ENCODE peak calls at places on chromosomes 6 and 20, in four cellular contexts. X is lower lobe of right lung, H is uterus, L is fibroblast of pulmonary artery. T is an unnamed sample.

GRCh38 chr20:3557237-3557636 is 86.4 kb downstream of the ATRN start:
- DNase-seq in H (no peak), X (no peak), L (no peak), T (no peak)

GRCh38 chr20:57498425-57499400 is 26.2 kb downstream of the CTCFL start:
- DNase-seq in L (peak; percentile 22), X (no peak), H (no peak), T (peak; percentile 23)

GRCh38 chr6:101195581-101195980 is 197.9 kb upstream of the GRIK2 start:
- DNase-seq in X (no peak), H (no peak), L (peak; percentile 68), T (peak; percentile 71)

GRCh38 chr6:87277123-87277522 is 45.3 kb upstream of the SMIM8 start:
- DNase-seq in L (peak; percentile 27), H (no peak), X (no peak), T (peak; percentile 55)

GRCh38 chr20:3784863-3785239 is 1.7 kb downstream of the CENPB start:
- DNase-seq in X (no peak), L (no peak), H (no peak), T (no peak)

GRCh38 chr6:36605560-36606391 is 11.6 kb downstream of the SRSF3 start:
- DNase-seq in H (no peak), L (no peak), X (no peak), T (peak; percentile 67)

GRCh38 chr6:111874030-111874425 is 776 bp upstream of the FYN start:
- DNase-seq in L (peak; percentile 33), X (no peak), H (peak; percentile 42), T (peak; percentile 30)

GRCh38 chr6:147675281-147675680 is 166.8 kb downstream of the SAMD5 start:
- DNase-seq in X (no peak), L (peak; percentile 30), H (no peak), T (no peak)

GRCh38 chr6:169962604-169963469 is 211.4 kb downstream of the ERMARD start:
- DNase-seq in L (no peak), H (no peak), X (no peak), T (no peak)

GRCh38 chr6:155380666-155381332 is 66.5 kb upstream of the TFB1M start:
- DNase-seq in H (no peak), L (no peak), X (no peak), T (no peak)

GRCh38 chr20:53839423-53840176 is 230.8 kb downstream of the BCAS1 start:
- DNase-seq in L (no peak), X (peak; percentile 56), H (no peak), T (no peak)

GRCh38 chr6:1015819-1016218 is 296.1 kb upstream of the FOXQ1 start:
- DNase-seq in L (no peak), H (no peak), X (no peak), T (peak; percentile 45)
- TF ChIP-seq CTCF in L (no peak), H (no peak), X (no peak), T (peak; percentile 60)

GRCh38 chr6:18530201-18530600 is 143.1 kb downstream of the RNF144B start:
- DNase-seq in H (no peak), L (no peak), X (no peak), T (no peak)

GRCh38 chr6:18533793-18534192 is 146.6 kb downstream of the RNF144B start:
- DNase-seq in L (no peak), H (no peak), X (no peak), T (no peak)

DNA sequence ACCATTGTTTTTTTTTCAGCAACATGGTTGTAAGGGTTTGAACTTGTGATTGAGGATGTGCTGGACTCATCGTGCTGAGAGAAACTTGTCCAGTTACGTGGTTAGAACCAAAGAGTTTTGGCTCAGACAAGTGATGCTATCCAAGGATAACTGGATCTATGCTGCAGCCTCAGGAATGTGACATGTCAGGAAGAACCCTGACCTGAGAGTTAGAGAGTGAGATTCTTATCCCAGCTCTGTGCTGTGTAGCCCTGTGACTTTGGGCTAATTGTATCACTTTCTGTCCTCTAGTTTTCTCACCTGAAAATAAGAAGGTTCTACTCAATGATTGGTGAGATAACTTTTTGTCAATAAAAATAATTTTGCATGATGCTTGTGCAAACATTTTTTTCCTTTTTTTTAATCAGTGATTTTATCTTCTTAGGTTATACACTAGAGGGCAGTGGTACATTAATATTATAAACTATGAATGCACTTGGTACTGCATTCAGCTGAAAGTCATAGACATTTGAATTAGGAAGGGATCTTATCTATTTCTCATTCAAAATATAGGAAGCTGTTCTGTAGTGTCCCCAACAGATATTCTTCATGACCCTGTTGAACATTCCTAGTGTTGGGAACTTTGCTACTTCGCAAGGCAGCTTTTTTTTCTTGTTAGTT is 141.1 kb downstream of the RNF144B start:
- DNase-seq in X (no peak), L (peak; percentile 31), H (no peak), T (peak; percentile 41)
- TF ChIP-seq CTCF in X (peak; percentile 26), L (peak; percentile 25), H (no peak), T (peak; percentile 37)

GRCh38 chr6:37698264-37699137 is 818 bp upstream of the MDGA1 start:
- DNase-seq in X (peak; percentile 63), L (peak; percentile 46), H (peak; percentile 42), T (peak; percentile 43)
- TF ChIP-seq CTCF in X (no peak), L (no peak), H (no peak), T (no peak)

GRCh38 chr6:97095466-97095865 is 170.9 kb downstream of the KLHL32 start:
- DNase-seq in L (no peak), H (no peak), X (no peak), T (no peak)

GRCh38 chr6:97102152-97102790 is 177.7 kb downstream of the KLHL32 start:
- DNase-seq in L (no peak), X (no peak), H (no peak), T (no peak)

GRCh38 chr6:97094376-97094775 is 169.8 kb downstream of the KLHL32 start:
- DNase-seq in X (no peak), L (no peak), H (no peak), T (no peak)

GRCh38 chr6:97097068-97098047 is 172.8 kb downstream of the KLHL32 start:
- DNase-seq in H (no peak), L (no peak), X (no peak), T (no peak)
- TF ChIP-seq CTCF in H (no peak), L (no peak), X (no peak), T (no peak)

DNA sequence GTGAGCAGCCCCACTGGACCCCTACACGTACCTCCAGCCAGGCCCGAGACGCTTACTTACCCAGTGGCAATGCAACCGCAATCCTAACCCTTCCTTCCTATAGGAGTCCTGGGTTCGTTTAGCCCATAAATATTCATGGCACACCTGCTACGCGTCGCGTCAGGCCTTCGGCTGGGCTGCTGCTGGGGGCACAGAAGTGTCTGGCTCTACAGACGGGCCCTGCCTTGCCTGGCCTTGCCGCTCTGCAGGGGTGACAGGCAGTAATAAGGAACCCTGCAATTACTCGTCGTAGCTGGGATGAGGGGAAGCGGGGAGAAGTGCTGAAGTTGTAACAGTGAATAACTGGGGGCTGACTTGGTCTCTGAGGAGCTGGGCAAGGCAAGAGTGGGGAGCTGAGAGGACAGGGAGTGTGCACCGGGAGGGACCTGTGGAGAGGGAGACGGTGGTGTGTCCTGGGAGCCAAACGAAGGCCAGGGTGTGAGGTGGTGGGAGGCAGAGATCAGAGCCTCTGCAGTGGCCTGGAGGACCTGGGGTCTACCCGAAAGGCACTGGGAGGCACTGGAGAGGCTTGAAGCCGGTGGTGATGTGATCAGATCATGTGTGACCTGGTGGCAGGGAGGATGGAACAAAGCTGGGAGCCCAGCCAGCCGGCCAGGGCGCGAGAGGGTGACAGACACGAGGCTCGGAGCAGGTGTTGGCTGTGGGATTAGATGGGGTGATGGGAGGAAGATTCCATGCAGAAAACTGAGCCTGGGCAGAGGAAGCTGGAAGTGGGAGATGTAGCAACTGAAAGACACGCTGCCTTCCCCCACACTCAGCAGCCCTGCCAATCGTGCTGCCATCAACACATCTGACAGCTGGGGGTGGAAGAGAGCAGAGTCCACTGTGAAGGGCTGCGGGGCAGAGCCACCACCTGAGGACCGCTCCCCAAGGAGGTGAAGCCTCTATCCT is 36.4 kb downstream of the PSMG4 start:
- DNase-seq in X (no peak), H (peak; percentile 17), L (no peak), T (no peak)
- TF ChIP-seq CTCF in X (no peak), H (no peak), L (peak; percentile 10), T (peak; percentile 33)

GRCh38 chr6:26457796-26458688 is at the start of gene BTN2A1:
- DNase-seq in X (peak; percentile 76), H (peak; percentile 86), L (peak; percentile 96), T (peak; percentile 96)
- TF ChIP-seq CTCF in X (no peak), H (no peak), L (no peak), T (peak; percentile 19)

T was measured in choroid plexus epithelial cell.